ENCODE peak calls at places on chromosomes 11 and 22, in eight cellular contexts. P is psoas muscle; T is transverse colon; I is CD8-positive, alpha-beta T cell; O is A673; U is left ventricle myocardium inferior; J is thoracic aorta; S is lung. Z is an unnamed sample. For H3K27me3, the result is how much of the 10 kb centered on the place peaks cover.

GRCh38 chr11:119888119-119888518 is 159.1 kb upstream of the NECTIN1 start:
- DNase-seq in T (no peak), U (no peak), S (no peak), I (no peak), P (no peak), J (no peak), O (peak), Z (no peak)

GRCh38 chr11:10348650-10349280 is 43.9 kb downstream of the ADM start:
- DNase-seq in J (no peak), O (no peak), S (no peak), T (no peak), I (no peak), P (no peak), U (no peak), Z (peak)

GRCh38 chr11:35248558-35249323 is 109.8 kb downstream of the CD44 start:
- DNase-seq in P (no peak), U (no peak), O (no peak), I (no peak), T (no peak), S (no peak), J (no peak), Z (no peak)

GRCh38 chr11:62574363-62575057 is 819 bp upstream of the EEF1G start:
- DNase-seq in U (peak), T (peak), S (no peak), I (no peak), O (peak), P (peak), J (no peak), Z (no peak)

GRCh38 chr11:97703815-97704214 is 1314.0 kb downstream of the JRKL start:
- DNase-seq in T (no peak), U (no peak), I (no peak), O (no peak), J (no peak), P (no peak), S (no peak), Z (no peak)

GRCh38 chr11:111347723-111348115 is 31.4 kb downstream of the POU2AF1 start:
- DNase-seq in P (no peak), U (no peak), I (no peak), S (no peak), O (peak), T (no peak), J (no peak), Z (peak)

GRCh38 chr22:19357270-19358105 is 66.0 kb upstream of the CLTCL1 start:
- DNase-seq in U (no peak), I (no peak), O (no peak), P (no peak), T (no peak), S (no peak), J (no peak), Z (peak)

GRCh38 chr22:31083923-31084810 is 3.0 kb downstream of the SMTN start:
- DNase-seq in U (no peak), O (no peak), J (no peak), T (peak), I (no peak), P (peak), S (no peak), Z (no peak)

GRCh38 chr22:24422078-24422665 is 5.2 kb upstream of the ADORA2A start:
- DNase-seq in U (no peak), T (no peak), I (no peak), P (no peak), J (no peak), O (no peak), S (no peak), Z (no peak)

GRCh38 chr11:72333657-72334056 is 89.7 kb upstream of the PHOX2A start:
- DNase-seq in T (no peak), S (no peak), P (no peak), I (peak), U (no peak), O (no peak), J (no peak), Z (no peak)

GRCh38 chr22:36246718-36247117 is 6.2 kb upstream of the APOL1 start:
- DNase-seq in T (no peak), O (no peak), U (no peak), J (no peak), S (no peak), I (no peak), P (no peak), Z (no peak)

GRCh38 chr11:115290479-115291390 is 213.5 kb downstream of the CADM1 start:
- DNase-seq in I (no peak), T (no peak), P (no peak), J (no peak), S (no peak), U (no peak), O (no peak), Z (no peak)

GRCh38 chr22:35552186-35552842 is 11.7 kb downstream of the RASD2 start:
- DNase-seq in S (no peak), T (peak), O (peak), U (no peak), I (peak), J (no peak), P (no peak), Z (no peak)

GRCh38 chr11:1468002-1468401 is 18.6 kb downstream of the MOB2 start:
- DNase-seq in J (no peak), U (no peak), O (no peak), I (no peak), S (no peak), T (no peak), P (no peak), Z (no peak)

GRCh38 chr22:32462452-32462851 is 1.8 kb downstream of the BPIFC start:
- DNase-seq in I (no peak), T (no peak), S (no peak), U (no peak), O (no peak), P (no peak), J (no peak), Z (no peak)

GRCh38 chr11:110022548-110022947 is 70.6 kb upstream of the ZC3H12C start:
- DNase-seq in I (no peak), P (no peak), J (no peak), O (no peak), U (no peak), T (no peak), S (no peak), Z (no peak)

GRCh38 chr11:102831128-102831708 is 12.2 kb downstream of the MMP3 start:
- DNase-seq in P (peak), J (no peak), U (no peak), T (peak), S (no peak), O (no peak), I (no peak), Z (no peak)

GRCh38 chr22:22767876-22768602 is 119.6 kb upstream of the IGLL5 start:
- DNase-seq in I (no peak), O (no peak), S (no peak), P (no peak), J (no peak), T (no peak), U (no peak), Z (no peak)

GRCh38 chr11:69670158-69670845 is 4.9 kb downstream of the LTO1 start:
- DNase-seq in P (peak), U (peak), S (peak), I (peak), O (peak), T (peak), J (no peak), Z (no peak)

GRCh38 chr11:77200351-77200750 is 72.3 kb downstream of the MYO7A start:
- DNase-seq in S (no peak), I (no peak), J (no peak), T (no peak), P (no peak), U (no peak), O (no peak), Z (no peak)

GRCh38 chr22:48250937-48251530 is 1488.6 kb downstream of the TBC1D22A start:
- DNase-seq in J (no peak), I (no peak), S (no peak), T (no peak), P (no peak), O (no peak), U (no peak), Z (no peak)

GRCh38 chr11:111718436-111719325 is 47.5 kb downstream of the PPP2R1B start:
- DNase-seq in I (no peak), J (no peak), O (peak), U (no peak), S (no peak), P (no peak), T (peak), Z (no peak)

GRCh38 chr11:34519595-34520235 is 6.1 kb upstream of the ELF5 start:
- DNase-seq in O (no peak), J (no peak), P (no peak), T (no peak), I (no peak), S (no peak), U (no peak), Z (no peak)

GRCh38 chr11:13119928-13120520 is 110.9 kb downstream of the RASSF10 start:
- DNase-seq in J (no peak), S (no peak), P (no peak), U (no peak), I (no peak), O (no peak), T (no peak), Z (no peak)

GRCh38 chr11:76677010-76677771 is 6.6 kb upstream of the LRRC32 start:
- DNase-seq in U (no peak), O (no peak), S (no peak), P (no peak), T (no peak), J (no peak), I (no peak), Z (no peak)

GRCh38 chr11:120040136-120040840 is 97.6 kb downstream of the TRIM29 start:
- DNase-seq in T (no peak), J (no peak), P (no peak), I (no peak), S (no peak), O (no peak), U (no peak), Z (no peak)

GRCh38 chr11:107999759-108000455 is 8.8 kb upstream of the CUL5 start:
- DNase-seq in P (no peak), S (no peak), J (no peak), O (peak), T (no peak), I (no peak), U (no peak), Z (no peak)

GRCh38 chr22:30562391-30562790 is 12.1 kb downstream of the GAL3ST1 start:
- DNase-seq in J (no peak), O (no peak), T (no peak), P (no peak), I (no peak), S (no peak), U (no peak), Z (no peak)

GRCh38 chr11:104256525-104256924 is 92.6 kb upstream of the PDGFD start:
- DNase-seq in U (no peak), I (no peak), T (no peak), J (no peak), O (peak), S (no peak), P (no peak), Z (no peak)

GRCh38 chr11:129828301-129828836 is 12.7 kb downstream of the TMEM45B start:
- DNase-seq in T (no peak), I (no peak), O (no peak), S (peak), P (no peak), U (no peak), J (no peak), Z (no peak)

GRCh38 chr11:66637557-66638176 is 836 bp upstream of the RBM4 start:
- DNase-seq in T (no peak), J (no peak), I (no peak), U (no peak), S (no peak), O (no peak), P (no peak), Z (no peak)

GRCh38 chr22:30742291-30743256 is 47.9 kb downstream of the OSBP2 start:
- DNase-seq in J (no peak), P (no peak), U (no peak), I (no peak), S (no peak), O (no peak), T (no peak), Z (no peak)

GRCh38 chr11:129195682-129196081 is 3.6 kb upstream of the ARHGAP32 start:
- DNase-seq in U (no peak), S (no peak), T (no peak), O (no peak), P (no peak), J (no peak), I (no peak), Z (no peak)

GRCh38 chr11:126186031-126186698 is 25.3 kb downstream of the RPUSD4 start:
- DNase-seq in J (no peak), P (peak), O (no peak), I (no peak), S (no peak), T (no peak), U (peak), Z (no peak)

DNA sequence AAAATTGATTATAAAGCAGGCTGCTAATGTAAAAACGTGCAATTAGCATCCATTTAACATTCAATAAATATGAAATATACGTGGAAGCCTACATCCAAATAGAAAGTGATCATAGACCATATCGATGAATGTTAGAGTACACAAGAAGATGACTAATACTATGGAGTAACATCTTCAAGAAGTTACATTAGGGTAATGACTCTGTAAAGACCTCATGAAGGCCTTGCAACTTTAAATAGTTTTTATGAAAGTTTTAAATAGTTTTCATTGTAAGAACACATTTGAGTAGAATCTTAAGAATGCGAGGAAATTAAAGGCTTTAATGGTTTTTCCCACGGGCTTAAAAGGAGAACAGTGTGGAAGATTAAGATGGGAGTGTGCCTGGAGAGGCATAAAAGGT is 1.4 kb downstream of the TRIM34 start:
- DNase-seq in I (no peak), U (no peak), O (no peak), T (no peak), J (no peak), S (no peak), P (no peak), Z (peak)
- H3K4me3 ChIP-seq in I (no peak), U (no peak), O (no peak), T (no peak), J (no peak), S (no peak), P (no peak), Z (no peak)

GRCh38 chr11:2868604-2869526 is 16.7 kb downstream of the CDKN1C start:
- DNase-seq in U (no peak), P (no peak), O (no peak), T (no peak), S (no peak), I (no peak), J (no peak), Z (no peak)
- H3K27me3 ChIP-seq in U (half or more), P (under half), O (under half), T (half or more), S (under half), I (under half), J (under half), Z (under half)

GRCh38 chr22:44807232-44807631 is 54.9 kb downstream of the ARHGAP8 start:
- DNase-seq in P (no peak), I (no peak), S (no peak), T (no peak), O (no peak), U (no peak), J (no peak), Z (no peak)

GRCh38 chr22:44811141-44811540 is 58.8 kb downstream of the ARHGAP8 start:
- DNase-seq in J (no peak), O (no peak), S (no peak), P (no peak), T (no peak), I (no peak), U (peak), Z (no peak)

GRCh38 chr22:44809456-44809855 is 57.1 kb downstream of the ARHGAP8 start:
- DNase-seq in T (no peak), O (no peak), S (no peak), U (peak), I (no peak), P (no peak), J (no peak), Z (no peak)

GRCh38 chr22:44805663-44806062 is 53.3 kb downstream of the ARHGAP8 start:
- DNase-seq in T (no peak), S (no peak), J (no peak), P (no peak), U (no peak), O (peak), I (no peak), Z (no peak)

DNA sequence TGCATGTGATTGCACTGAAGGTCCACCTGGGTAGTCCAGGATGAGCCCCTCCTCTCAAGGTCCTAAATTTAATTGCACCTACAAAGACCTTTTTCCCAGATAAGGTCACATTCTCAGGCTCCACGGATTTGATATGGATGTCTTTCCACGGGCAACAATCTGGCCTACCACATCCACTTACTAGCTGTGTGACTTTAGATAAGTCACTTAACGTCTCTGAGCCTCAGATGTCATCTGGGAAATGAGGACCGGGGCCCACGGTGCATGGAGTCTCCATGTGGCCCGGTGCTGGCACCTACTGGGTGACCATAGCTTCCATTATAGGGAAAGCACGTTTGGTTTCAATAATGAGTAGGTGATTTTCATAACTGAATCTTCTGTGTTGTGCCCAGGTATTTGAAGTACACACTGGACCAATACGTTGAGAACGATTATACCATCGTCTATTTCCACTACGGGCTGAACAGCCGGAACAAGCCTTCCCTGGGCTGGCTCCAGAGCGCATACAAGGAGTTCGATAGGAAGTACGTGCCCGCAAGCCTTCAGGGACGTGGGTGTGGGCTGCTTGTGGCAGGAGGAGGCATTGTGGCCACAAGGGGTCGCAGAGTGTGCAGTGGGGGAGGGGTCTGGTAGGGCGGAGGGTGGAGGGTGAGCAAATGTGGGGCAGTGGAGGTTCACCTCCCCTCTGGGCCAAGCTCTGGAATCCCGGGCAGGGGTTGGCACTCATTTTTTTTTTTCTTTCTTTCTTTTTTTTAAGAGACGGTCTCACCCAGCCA is 55.7 kb downstream of the ARHGAP8 start:
- DNase-seq in J (no peak), O (peak), P (no peak), S (no peak), T (no peak), U (no peak), I (no peak), Z (no peak)
- TF ChIP-seq CTCF in J (no peak), O (peak), P (no peak), S (no peak), T (no peak), U (no peak), I (no peak), Z (peak)

DNA sequence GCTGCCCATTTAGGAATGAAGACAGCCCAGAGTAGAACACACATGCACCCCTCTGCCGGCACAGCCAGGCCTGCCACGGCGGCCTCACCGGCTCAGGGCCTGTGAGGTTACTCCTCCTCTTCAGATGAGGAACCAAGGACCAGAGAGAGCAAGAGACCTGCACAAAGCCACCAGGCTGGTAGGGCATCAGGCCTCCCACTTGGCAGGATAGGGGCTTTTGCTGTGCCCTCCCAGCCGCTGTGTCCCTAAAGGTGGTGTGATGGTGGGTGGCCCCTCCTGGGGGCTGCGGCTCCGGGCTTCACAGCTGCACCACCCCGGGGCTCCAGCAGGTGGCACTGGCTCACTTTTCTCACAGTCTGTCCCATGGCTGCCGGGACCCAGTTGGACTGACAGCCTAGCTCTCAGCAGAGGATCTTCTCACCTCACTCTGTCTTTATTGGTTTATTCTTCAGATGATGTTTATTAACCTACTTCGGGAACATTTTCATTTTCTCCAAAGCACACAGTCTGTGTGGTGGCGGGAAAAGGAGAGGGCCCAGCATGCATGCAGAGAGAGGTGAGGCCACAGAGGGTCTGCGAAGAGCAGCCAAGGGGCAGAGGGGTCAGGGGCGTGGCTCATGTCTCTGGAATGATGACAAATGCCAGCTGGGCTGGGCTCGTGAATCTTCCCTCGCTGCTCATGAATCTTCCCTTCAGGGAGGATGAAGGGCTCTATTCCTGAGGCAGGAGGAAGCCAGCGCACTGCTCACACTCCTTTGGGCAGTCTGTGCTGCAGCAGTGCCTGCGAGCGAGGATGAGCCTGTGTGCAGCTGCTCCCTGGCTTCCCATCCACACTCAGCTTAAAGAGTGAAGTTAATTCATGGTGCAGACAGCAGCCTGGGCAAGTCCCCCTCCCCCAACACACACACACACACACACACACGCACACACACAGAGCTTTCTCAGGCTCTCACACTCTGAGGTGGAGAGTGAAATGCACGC is 101.1 kb upstream of the PITPNB start:
- DNase-seq in J (no peak), U (peak), T (peak), I (peak), S (peak), P (peak), O (peak), Z (no peak)
- H3K4me3 ChIP-seq in J (no peak), U (no peak), T (no peak), I (no peak), S (no peak), P (no peak), O (no peak), Z (no peak)

Z was measured in BJ.